ENCODE peak calls at places on chromosome 11, in five cellular contexts. E is MCF 10A; D is GF-D8; T is stimulated activated naive CD4-positive, alpha-beta T cell; N is Ammon's horn. F is an unnamed sample.
A peak's percentile ranks its signal among the peaks of the same experiment; 100 is the strongest.

GRCh38 chr11:720642-721346 is 14.8 kb downstream of the EPS8L2 start:
- DNase-seq in N (no peak), D (no peak), E (no peak), T (peak; percentile 70), F (peak; percentile 22)

GRCh38 chr11:72523991-72524390 is 89.7 kb upstream of the CLPB start:
- DNase-seq in E (no peak), T (no peak), N (no peak), D (no peak), F (no peak)

GRCh38 chr11:44030996-44031395 is 16.8 kb upstream of the ACCSL start:
- DNase-seq in E (no peak), D (no peak), T (no peak), N (no peak), F (no peak)

GRCh38 chr11:115500547-115501503 is 3.4 kb downstream of the CADM1 start:
- DNase-seq in T (no peak), D (no peak), E (no peak), N (peak; percentile 89), F (peak; percentile 3)

GRCh38 chr11:47589504-47590025 is 3.1 kb downstream of the FAM180B start:
- DNase-seq in T (no peak), E (no peak), N (no peak), D (no peak), F (no peak)

GRCh38 chr11:64593156-64594105 is 2.4 kb downstream of the SLC22A12 start:
- DNase-seq in E (no peak), N (no peak), D (no peak), T (no peak), F (no peak)

GRCh38 chr11:134145715-134146114 is 76.8 kb downstream of the JAM3 start:
- DNase-seq in D (no peak), N (no peak), E (no peak), T (no peak), F (no peak)

GRCh38 chr11:70796601-70797000 is 398.3 kb downstream of the CTTN start:
- DNase-seq in D (no peak), N (no peak), E (no peak), T (no peak), F (no peak)

GRCh38 chr11:65131417-65131776 is 2.9 kb downstream of the SYVN1 start:
- DNase-seq in T (no peak), E (no peak), N (no peak), D (no peak), F (no peak)

GRCh38 chr11:72585762-72586590 is 88.2 kb downstream of the PDE2A start:
- DNase-seq in N (peak; percentile 81), D (peak; percentile 7), E (peak; percentile 71), T (peak; percentile 52), F (peak; percentile 53)

GRCh38 chr11:33542921-33543320 is 157.7 kb downstream of the C11orf91 start:
- DNase-seq in E (peak; percentile 65), D (no peak), N (peak; percentile 57), T (no peak), F (peak; percentile 47)